ENCODE peak calls at places on chromosome 3, in six cellular contexts. B is A549; K is stimulated activated CD4-positive, alpha-beta T cell treated with anti-CD3 and anti-CD28 coated beads, Interleukin-1b, Interleukin-23, amount 100 ng/mL, for 1 hour; P is stimulated activated naive CD8-positive, alpha-beta T cell treated with anti-CD3 and anti-CD28 coated beads, Interleukin-15, amount 100 ng/mL, for 72 hours; F is ACHN; J is activated CD8-positive, alpha-beta memory T cell treated with anti-CD3 and anti-CD28 coated beads for 1 hour. C is an unnamed sample.
A peak's percentile ranks its signal among the peaks of the same experiment; 100 is the strongest.

GRCh38 chr3:168047190-168047795 is 48.4 kb downstream of the GOLIM4 start:
- DNase-seq in B (peak; percentile 74), F (peak; percentile 83), J (no peak), P (no peak), K (no peak), C (no peak)

GRCh38 chr3:120743081-120743365 is 479 bp downstream of the GTF2E1 start:
- DNase-seq in B (no peak), P (no peak), K (no peak), F (peak; percentile 24), J (no peak), C (no peak)

GRCh38 chr3:52471371-52472238 is 16.2 kb downstream of the NISCH start:
- DNase-seq in J (no peak), F (peak; percentile 22), B (peak; percentile 46), P (no peak), K (no peak), C (no peak)

GRCh38 chr3:146277953-146278631 is 27.2 kb upstream of the PLSCR4 start:
- DNase-seq in P (no peak), B (peak; percentile 19), J (no peak), F (no peak), K (no peak), C (no peak)

GRCh38 chr3:58250093-58250707 is 12.6 kb downstream of the ABHD6 start:
- DNase-seq in P (no peak), B (no peak), K (no peak), J (no peak), F (no peak), C (no peak)

GRCh38 chr3:71166839-71167238 is 416.7 kb downstream of the FOXP1 start:
- DNase-seq in B (no peak), F (no peak), K (no peak), P (no peak), J (no peak), C (no peak)

GRCh38 chr3:128449111-128449638 is 17.5 kb downstream of the DNAJB8 start:
- DNase-seq in P (no peak), B (no peak), F (no peak), J (no peak), K (no peak), C (no peak)

GRCh38 chr3:107838196-107838595 is 252.6 kb downstream of the CD47 start:
- DNase-seq in F (no peak), K (no peak), J (no peak), P (no peak), B (no peak), C (no peak)

GRCh38 chr3:11641683-11642407 is 1.9 kb downstream of the VGLL4 start:
- DNase-seq in P (no peak), K (no peak), J (no peak), F (peak; percentile 34), B (no peak), C (no peak)

GRCh38 chr3:187858086-187858485 is 112.8 kb upstream of the BCL6 start:
- DNase-seq in J (no peak), K (no peak), F (no peak), P (no peak), B (no peak), C (no peak)

GRCh38 chr3:170426240-170426797 is 7.7 kb downstream of the CLDN11 start:
- DNase-seq in P (no peak), J (no peak), K (no peak), F (no peak), B (no peak), C (no peak)

GRCh38 chr3:157063926-157064325 is 96.0 kb downstream of the CCNL1 start:
- DNase-seq in B (no peak), F (no peak), P (no peak), J (no peak), K (no peak), C (no peak)

GRCh38 chr3:30657914-30658313 is 51.5 kb downstream of the TGFBR2 start:
- DNase-seq in F (no peak), K (no peak), J (no peak), P (peak; percentile 55), B (no peak), C (no peak)

GRCh38 chr3:112297714-112298113 is 3.7 kb upstream of the SLC9C1 start:
- DNase-seq in K (no peak), P (no peak), F (no peak), B (no peak), J (no peak), C (no peak)

C was measured in GM12891.